ENCODE peak calls at places on chromosomes 1 and 21, in six cellular contexts. J is psoas muscle, W is endothelial cell, M is WTC11, O is GM10248, X is foreskin fibroblast. P is an unnamed sample.

GRCh38 chr1:25544243-25544764 is 898 bp downstream of the LDLRAP1 start:
- DNase-seq in J (no peak), W (no peak), M (no peak), O (no peak), X (no peak), P (no peak)

GRCh38 chr1:201423655-201424610 is 2.4 kb upstream of the TNNI1 start:
- DNase-seq in J (no peak), W (no peak), M (no peak), O (no peak), X (peak), P (no peak)

GRCh38 chr1:14698206-14698605 is 99.7 kb downstream of the KAZN start:
- DNase-seq in J (no peak), W (no peak), M (no peak), O (no peak), X (no peak), P (no peak)

GRCh38 chr1:201260648-201261311 is 22.5 kb upstream of the PKP1 start:
- DNase-seq in J (no peak), W (no peak), M (no peak), O (no peak), X (no peak), P (no peak)

GRCh38 chr1:15691434-15692032 is 7.4 kb downstream of the PLEKHM2 start:
- DNase-seq in J (peak), W (no peak), M (no peak), O (no peak), X (peak), P (no peak)

GRCh38 chr21:34974162-34974981 is 74.7 kb downstream of the RUNX1 start:
- DNase-seq in J (no peak), W (no peak), M (no peak), O (peak), X (peak), P (peak)

GRCh38 chr21:34227386-34227852 is 136.4 kb upstream of the KCNE2 start:
- DNase-seq in J (no peak), W (no peak), M (no peak), O (no peak), X (peak), P (no peak)

GRCh38 chr1:161954050-161954449 is 69.6 kb downstream of the OLFML2B start:
- DNase-seq in J (no peak), W (no peak), M (no peak), O (no peak), X (peak), P (no peak)

GRCh38 chr1:36576677-36577076 is 94.0 kb upstream of the CSF3R start:
- DNase-seq in J (no peak), W (no peak), M (no peak), O (no peak), X (no peak), P (no peak)

GRCh38 chr1:169427081-169427611 is at the start of gene CCDC181:
- DNase-seq in J (peak), W (peak), M (peak), O (peak), X (peak), P (peak)

GRCh38 chr1:243447342-243447741 is 191.5 kb downstream of the SDCCAG8 start:
- DNase-seq in J (peak), W (no peak), M (no peak), O (no peak), X (peak), P (no peak)

GRCh38 chr1:206471415-206471801 is 1.1 kb downstream of the IKBKE start:
- DNase-seq in J (no peak), W (no peak), M (no peak), O (peak), X (no peak), P (peak)

GRCh38 chr1:98315309-98315708 is 346.2 kb upstream of the SNX7 start:
- DNase-seq in J (no peak), W (no peak), M (no peak), O (no peak), X (peak), P (no peak)

GRCh38 chr1:200302893-200303250 is 107.0 kb downstream of the ZNF281 start:
- DNase-seq in J (no peak), W (peak), M (peak), O (no peak), X (peak), P (no peak)

GRCh38 chr1:222791006-222791710 is 23.7 kb upstream of the DISP1 start:
- DNase-seq in J (no peak), W (no peak), M (no peak), O (no peak), X (peak), P (no peak)

GRCh38 chr1:115495603-115496002 is 146.2 kb upstream of the VANGL1 start:
- DNase-seq in J (no peak), W (no peak), M (no peak), O (no peak), X (peak), P (no peak)

GRCh38 chr1:28602536-28603439 is 10.7 kb downstream of the RAB42 start:
- DNase-seq in J (no peak), W (peak), M (peak), O (peak), X (peak), P (peak)

GRCh38 chr1:7738044-7738443 is 33.1 kb upstream of the VAMP3 start:
- DNase-seq in J (no peak), W (no peak), M (no peak), O (no peak), X (no peak), P (no peak)

GRCh38 chr1:104238991-104239390 is 489.3 kb downstream of the AMY1C start:
- DNase-seq in J (no peak), W (no peak), M (no peak), O (no peak), X (peak), P (no peak)

GRCh38 chr1:66327582-66327981 is 206.4 kb upstream of the SGIP1 start:
- DNase-seq in J (no peak), W (no peak), M (no peak), O (no peak), X (no peak), P (no peak)

GRCh38 chr1:104648269-104648691 is 898.6 kb downstream of the AMY1C start:
- DNase-seq in J (no peak), W (peak), M (no peak), O (peak), X (peak), P (no peak)

GRCh38 chr1:164561007-164561406 is 2.0 kb downstream of the PBX1 start:
- DNase-seq in J (no peak), W (no peak), M (no peak), O (no peak), X (no peak), P (no peak)

GRCh38 chr1:197526736-197527371 is 248.4 kb downstream of the DENND1B start:
- DNase-seq in J (no peak), W (no peak), M (no peak), O (peak), X (peak), P (no peak)

GRCh38 chr1:231272880-231273279 is 31.9 kb downstream of the GNPAT start:
- DNase-seq in J (no peak), W (no peak), M (no peak), O (no peak), X (peak), P (peak)

GRCh38 chr1:57605933-57606332 is 182.1 kb upstream of the DAB1 start:
- DNase-seq in J (no peak), W (no peak), M (no peak), O (no peak), X (no peak), P (no peak)

GRCh38 chr1:176696109-176696508 is 233.1 kb downstream of the PAPPA2 start:
- DNase-seq in J (peak), W (no peak), M (peak), O (no peak), X (peak), P (no peak)

GRCh38 chr1:84776639-84777038 is 86.4 kb upstream of the SSX2IP start:
- DNase-seq in J (no peak), W (no peak), M (no peak), O (no peak), X (peak), P (no peak)

GRCh38 chr1:45943185-45943584 is 139.8 kb downstream of the MAST2 start:
- DNase-seq in J (no peak), W (no peak), M (no peak), O (no peak), X (no peak), P (no peak)

GRCh38 chr1:205061665-205062069 is 18.7 kb downstream of the CNTN2 start:
- DNase-seq in J (peak), W (peak), M (peak), O (peak), X (peak), P (peak)

GRCh38 chr1:113340038-113340437 is 50.3 kb upstream of the MAGI3 start:
- DNase-seq in J (no peak), W (no peak), M (no peak), O (no peak), X (no peak), P (no peak)

GRCh38 chr1:25435315-25436103 is 4.8 kb downstream of the MACO1 start:
- DNase-seq in J (no peak), W (no peak), M (no peak), O (peak), X (peak), P (peak)

GRCh38 chr21:42220138-42220701 is 1.3 kb downstream of the ABCG1 start:
- DNase-seq in J (peak), W (peak), M (no peak), O (peak), X (peak), P (peak)

GRCh38 chr1:158793604-158794003 is 12.6 kb upstream of the OR6N2 start:
- DNase-seq in J (no peak), W (peak), M (peak), O (no peak), X (no peak), P (peak)
- TF ChIP-seq CTCF in J (no peak), W (peak), M (peak), O (peak), X (no peak), P (peak)

GRCh38 chr1:179090522-179090921 is 8.7 kb downstream of the TOR3A start:
- DNase-seq in J (no peak), W (no peak), M (no peak), O (no peak), X (peak), P (no peak)
- TF ChIP-seq CTCF in J (peak), W (no peak), M (no peak), O (no peak), X (no peak), P (no peak)

DNA sequence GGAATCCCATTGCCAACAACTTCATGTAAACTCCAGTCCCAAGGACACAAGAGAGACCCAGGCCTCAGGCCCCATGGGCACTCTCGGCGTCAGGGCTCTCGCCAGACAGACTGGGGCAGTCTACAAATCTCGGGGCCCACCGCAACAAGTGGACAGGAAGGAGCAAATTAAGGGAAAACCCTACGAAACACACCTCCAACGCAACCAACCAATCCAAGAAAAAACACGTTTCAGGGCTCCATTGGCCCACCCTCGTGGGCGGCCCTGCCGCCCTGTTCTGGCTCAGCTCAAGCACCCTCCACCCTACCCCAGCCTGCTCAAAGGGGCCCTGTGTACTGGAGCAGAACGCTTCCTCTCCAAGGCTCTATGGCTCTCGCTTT is 4.6 kb upstream of the ZNF678 start:
- DNase-seq in J (no peak), W (no peak), M (no peak), O (no peak), X (no peak), P (no peak)
- TF ChIP-seq CTCF in J (no peak), W (no peak), M (no peak), O (no peak), X (no peak), P (no peak)

GRCh38 chr1:48916121-48917069 is 139.7 kb upstream of the BEND5 start:
- DNase-seq in J (no peak), W (peak), M (peak), O (no peak), X (peak), P (peak)
- TF ChIP-seq CTCF in J (peak), W (peak), M (no peak), O (peak), X (peak), P (peak)

GRCh38 chr1:175319112-175319911 is 126.7 kb upstream of the KIAA0040 start:
- DNase-seq in J (peak), W (peak), M (peak), O (peak), X (peak), P (peak)

GRCh38 chr1:175317795-175318194 is 125.2 kb upstream of the KIAA0040 start:
- DNase-seq in J (no peak), W (no peak), M (no peak), O (no peak), X (no peak), P (no peak)

GRCh38 chr1:175320804-175321203 is 128.2 kb upstream of the KIAA0040 start:
- DNase-seq in J (no peak), W (no peak), M (no peak), O (no peak), X (no peak), P (no peak)

GRCh38 chr1:175318633-175319032 is 126.1 kb upstream of the KIAA0040 start:
- DNase-seq in J (no peak), W (no peak), M (no peak), O (no peak), X (no peak), P (no peak)

GRCh38 chr1:175319912-175320230 is 127.3 kb upstream of the KIAA0040 start:
- DNase-seq in J (no peak), W (no peak), M (no peak), O (no peak), X (no peak), P (no peak)
- TF ChIP-seq CTCF in J (no peak), W (peak), M (no peak), O (no peak), X (no peak), P (peak)

GRCh38 chr1:234040446-234041317 is 136.2 kb downstream of the SLC35F3 start:
- DNase-seq in J (no peak), W (no peak), M (no peak), O (no peak), X (no peak), P (no peak)
- TF ChIP-seq CTCF in J (no peak), W (no peak), M (no peak), O (no peak), X (no peak), P (no peak)

DNA sequence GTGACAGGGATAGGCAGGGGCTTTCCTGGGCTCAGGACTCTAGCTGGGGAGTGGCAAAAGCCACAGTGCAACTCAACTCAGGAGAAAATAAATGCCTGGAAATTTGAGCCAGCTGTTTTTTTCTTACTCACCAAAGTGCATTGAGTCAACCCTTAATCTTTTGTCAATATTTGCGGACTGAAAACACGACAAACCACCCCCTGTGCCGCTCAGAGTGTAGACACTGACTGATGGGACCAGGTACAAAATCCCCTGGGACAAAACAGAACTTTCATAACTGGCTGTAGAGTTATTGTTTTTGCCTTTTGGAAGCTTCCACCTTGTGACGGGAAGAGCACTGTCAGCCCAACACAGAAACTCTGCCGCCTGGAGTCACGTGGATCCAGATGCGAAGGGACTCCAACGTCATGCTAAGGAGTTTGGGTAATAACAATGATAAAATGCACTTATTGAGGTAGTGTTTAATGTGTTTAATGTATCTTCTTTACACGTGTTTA is 164.6 kb downstream of the PLPP3 start:
- DNase-seq in J (no peak), W (no peak), M (no peak), O (no peak), X (no peak), P (no peak)
- TF ChIP-seq CTCF in J (no peak), W (no peak), M (no peak), O (no peak), X (no peak), P (no peak)

GRCh38 chr1:165600793-165601192 is 30.2 kb upstream of the MGST3 start:
- DNase-seq in J (no peak), W (no peak), M (no peak), O (no peak), X (no peak), P (no peak)
- TF ChIP-seq CTCF in J (no peak), W (no peak), M (no peak), O (no peak), X (no peak), P (no peak)

GRCh38 chr1:203746281-203746680 is 18.7 kb upstream of the LAX1 start:
- DNase-seq in J (no peak), W (no peak), M (no peak), O (no peak), X (no peak), P (no peak)
- TF ChIP-seq CTCF in J (no peak), W (no peak), M (no peak), O (no peak), X (no peak), P (no peak)

GRCh38 chr1:215181518-215181917 is 99.0 kb downstream of the KCNK2 start:
- DNase-seq in J (no peak), W (no peak), M (no peak), O (no peak), X (no peak), P (no peak)
- TF ChIP-seq CTCF in J (no peak), W (no peak), M (no peak), O (no peak), X (no peak), P (no peak)